ENCODE peak calls at places on chromosomes 12 and 14, in four cellular contexts. T is A549, H is HepG2, R is K562. V is an unnamed sample.

GRCh38 chr14:64444984-64445845 is 20.1 kb upstream of the AKAP5 start:
- DNase-seq in R (no peak), T (no peak), H (no peak), V (no peak)

GRCh38 chr12:112524676-112525425 is 106.1 kb downstream of the PTPN11 start:
- DNase-seq in H (no peak), R (no peak), T (peak), V (peak)

GRCh38 chr12:57452181-57452936 is 2.7 kb upstream of the INHBE start:
- DNase-seq in H (no peak), T (no peak), R (peak), V (no peak)

GRCh38 chr14:76584271-76584702 is 177.0 kb upstream of the VASH1 start:
- DNase-seq in R (no peak), T (no peak), H (no peak), V (no peak)

GRCh38 chr14:100547633-100548294 is 39.5 kb downstream of the BEGAIN start:
- DNase-seq in T (no peak), R (no peak), H (no peak), V (no peak)

GRCh38 chr14:77638738-77639137 is 22.3 kb upstream of the SPTLC2 start:
- DNase-seq in H (no peak), T (no peak), R (no peak), V (no peak)

GRCh38 chr12:131636940-131637750 is 73.7 kb upstream of the SFSWAP start:
- DNase-seq in H (no peak), R (peak), T (no peak), V (no peak)

GRCh38 chr12:83136421-83136820 is 449.7 kb downstream of the TMTC2 start:
- DNase-seq in R (no peak), T (no peak), H (no peak), V (no peak)

GRCh38 chr12:42801271-42801670 is 211.7 kb upstream of the PRICKLE1 start:
- DNase-seq in H (no peak), T (no peak), R (no peak), V (no peak)

GRCh38 chr12:51926064-51926632 is 18.8 kb downstream of the ACVRL1 start:
- DNase-seq in H (no peak), T (no peak), R (peak), V (no peak)

GRCh38 chr12:48995061-48995879 is 3.9 kb downstream of the DDN start:
- DNase-seq in H (peak), R (peak), T (peak), V (peak)

GRCh38 chr12:76451528-76451927 is 103.3 kb upstream of the BBS10 start:
- DNase-seq in R (no peak), T (no peak), H (peak), V (no peak)

GRCh38 chr12:104668274-104668718 is 211.5 kb downstream of the CHST11 start:
- DNase-seq in R (peak), T (no peak), H (no peak), V (no peak)
- TF ChIP-seq JUN in R (no peak), T (no peak), H (no peak), V (no peak)

DNA sequence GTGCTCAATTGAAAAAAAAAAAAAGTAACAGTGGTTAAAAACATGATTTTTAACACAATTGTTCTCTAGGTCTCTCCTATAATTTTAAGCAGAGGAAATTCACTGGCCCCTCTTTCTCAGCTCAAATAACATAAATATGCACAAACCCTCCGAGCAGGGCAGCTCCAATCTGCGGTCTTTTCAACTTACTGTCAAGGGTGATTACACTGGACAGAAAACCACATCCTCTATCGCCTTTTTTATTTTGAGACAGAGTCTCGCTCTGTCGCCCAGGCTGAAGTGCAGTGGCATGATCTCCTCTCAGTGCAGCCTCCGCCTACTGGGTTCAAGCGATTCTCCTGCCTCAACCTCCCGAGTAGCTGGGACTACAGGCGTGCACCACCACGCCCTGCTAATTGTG is 16.5 kb upstream of the GABARAPL1 start:
- DNase-seq in H (no peak), R (no peak), T (no peak), V (no peak)
- TF ChIP-seq JUN in H (no peak), R (no peak), T (no peak), V (no peak)

DNA sequence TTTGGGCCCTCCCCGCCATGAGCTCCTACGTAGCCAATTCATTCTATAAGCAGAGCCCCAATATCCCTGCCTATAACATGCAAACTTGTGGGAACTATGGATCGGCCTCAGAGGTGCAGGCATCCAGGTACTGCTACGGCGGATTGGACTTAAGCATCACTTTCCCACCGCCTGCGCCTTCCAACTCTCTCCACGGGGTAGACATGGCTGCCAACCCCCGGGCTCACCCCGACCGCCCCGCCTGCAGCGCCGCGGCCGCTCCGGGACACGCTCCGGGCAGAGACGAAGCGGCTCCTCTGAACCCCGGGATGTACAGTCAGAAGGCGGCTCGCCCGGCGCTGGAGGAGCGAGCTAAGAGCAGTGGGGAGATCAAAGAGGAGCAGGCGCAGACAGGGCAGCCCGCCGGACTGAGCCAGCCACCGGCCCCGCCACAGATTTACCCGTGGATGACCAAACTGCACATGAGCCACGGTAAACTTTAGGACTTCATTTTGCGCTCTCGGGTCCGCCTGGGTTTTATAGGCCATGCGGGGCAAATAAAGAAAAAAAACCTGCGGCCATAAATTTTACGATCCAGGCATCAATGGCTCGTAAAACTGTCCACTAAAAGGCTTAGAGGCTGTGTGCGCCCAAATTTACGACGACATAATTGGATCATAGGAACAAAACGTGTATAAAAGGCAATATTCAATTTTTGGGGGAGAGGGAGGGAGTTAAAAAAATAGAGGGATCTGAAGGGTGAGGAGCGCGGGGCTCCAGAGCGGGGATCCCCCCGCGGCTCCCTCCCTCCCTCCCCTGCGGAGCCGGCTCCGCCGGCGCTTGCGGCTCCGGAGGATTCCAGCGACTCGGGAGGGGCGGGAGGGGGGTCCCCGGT is 493 bp downstream of the HOXC5 start:
- DNase-seq in R (no peak), T (peak), H (peak), V (no peak)
- TF ChIP-seq JUN in R (no peak), T (no peak), H (no peak), V (no peak)

GRCh38 chr12:120332041-120332440 is 4.5 kb upstream of the PLA2G1B start:
- DNase-seq in R (no peak), T (no peak), H (no peak), V (no peak)

GRCh38 chr12:120328228-120328627 is 649 bp upstream of the PLA2G1B start:
- DNase-seq in H (no peak), T (no peak), R (no peak), V (no peak)

GRCh38 chr12:120332523-120332922 is 4.9 kb upstream of the PLA2G1B start:
- DNase-seq in R (no peak), T (no peak), H (no peak), V (no peak)

GRCh38 chr12:120327593-120327992 is at the start of gene PLA2G1B:
- DNase-seq in T (no peak), R (no peak), H (peak), V (no peak)

GRCh38 chr12:120331390-120331789 is 3.8 kb upstream of the PLA2G1B start:
- DNase-seq in R (no peak), H (no peak), T (no peak), V (no peak)
- TF ChIP-seq JUN in R (no peak), H (no peak), T (no peak), V (no peak)

GRCh38 chr12:101667591-101667990 is 29.8 kb upstream of the CHPT1 start:
- DNase-seq in T (no peak), R (no peak), H (no peak), V (no peak)
- TF ChIP-seq JUN in T (no peak), R (no peak), H (no peak), V (no peak)

GRCh38 chr14:67524152-67524963 is 8.7 kb upstream of the PLEKHH1 start:
- DNase-seq in H (no peak), R (no peak), T (no peak), V (no peak)

GRCh38 chr14:67526181-67526580 is 6.9 kb upstream of the PLEKHH1 start:
- DNase-seq in H (no peak), T (no peak), R (no peak), V (no peak)

GRCh38 chr14:67525389-67525788 is 7.7 kb upstream of the PLEKHH1 start:
- DNase-seq in R (no peak), T (no peak), H (no peak), V (no peak)

GRCh38 chr14:67527756-67528155 is 5.3 kb upstream of the PLEKHH1 start:
- DNase-seq in H (no peak), R (no peak), T (no peak), V (no peak)

GRCh38 chr14:67526676-67527459 is 6.2 kb upstream of the PLEKHH1 start:
- DNase-seq in R (peak), T (peak), H (peak), V (peak)
- TF ChIP-seq JUN in R (no peak), T (no peak), H (no peak), V (no peak)

DNA sequence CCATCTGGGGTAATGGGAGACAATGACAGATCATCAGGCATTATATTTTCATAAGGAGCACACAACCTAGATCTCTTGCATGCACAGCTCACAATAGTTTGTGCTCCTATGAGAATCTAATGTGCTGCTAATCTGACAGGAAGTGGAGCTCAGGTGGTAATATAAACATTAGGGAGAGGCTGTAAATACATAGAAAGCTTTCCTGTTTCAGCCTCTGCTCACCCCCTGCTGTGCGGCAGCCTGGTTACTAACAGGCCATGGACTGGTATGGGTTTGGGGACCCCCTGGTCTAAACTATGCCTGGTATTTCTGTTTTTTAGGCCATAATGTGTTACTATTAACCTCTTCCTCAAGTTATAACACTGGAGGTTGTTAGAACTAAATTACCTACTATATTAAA is 1373.7 kb downstream of the LRFN5 start:
- DNase-seq in T (no peak), H (no peak), R (no peak), V (peak)
- TF ChIP-seq JUN in T (no peak), H (no peak), R (no peak), V (no peak)

GRCh38 chr12:116559080-116559329 is 176 bp upstream of the MAP1LC3B2 start:
- DNase-seq in T (no peak), R (no peak), H (no peak), V (no peak)
- TF ChIP-seq JUN in T (no peak), R (no peak), H (no peak), V (no peak)